ENCODE peak calls at places on chromosome 13, in five cellular contexts. M is AG10803, O is progenitor cell of endocrine pancreas, D is tibial artery, Z is neural crest cell. T is an unnamed sample.

GRCh38 chr13:32381539-32381938 is 46.4 kb downstream of the N4BP2L1 start:
- DNase-seq in M (peak), O (no peak), D (no peak), Z (no peak), T (no peak)

GRCh38 chr13:113064534-113065405 is 40.8 kb upstream of the F7 start:
- DNase-seq in M (peak), O (no peak), D (no peak), Z (no peak), T (no peak)

GRCh38 chr13:71685072-71685471 is 181.9 kb downstream of the DACH1 start:
- DNase-seq in M (no peak), O (no peak), D (no peak), Z (no peak), T (no peak)

GRCh38 chr13:23808803-23809202 is 80.4 kb downstream of the MIPEP start:
- DNase-seq in M (no peak), O (no peak), D (no peak), Z (no peak), T (no peak)

GRCh38 chr13:43988302-43988701 is 108.6 kb downstream of the LACC1 start:
- DNase-seq in M (no peak), O (no peak), D (no peak), Z (no peak), T (no peak)

GRCh38 chr13:113151745-113152707 is 6.4 kb upstream of the PROZ start:
- DNase-seq in M (peak), O (no peak), D (no peak), Z (no peak), T (no peak)

GRCh38 chr13:28353679-28354078 is 141.2 kb downstream of the FLT1 start:
- DNase-seq in M (no peak), O (no peak), D (no peak), Z (no peak), T (no peak)

GRCh38 chr13:109254271-109254670 is 532.1 kb downstream of the IRS2 start:
- DNase-seq in M (no peak), O (no peak), D (no peak), Z (no peak), T (no peak)

GRCh38 chr13:40440990-40441820 is 225.2 kb downstream of the FOXO1 start:
- DNase-seq in M (peak), O (no peak), D (peak), Z (no peak), T (no peak)

GRCh38 chr13:44894001-44894770 is 95.1 kb downstream of the NUFIP1 start:
- DNase-seq in M (no peak), O (no peak), D (no peak), Z (no peak), T (no peak)

GRCh38 chr13:48853381-48854102 is 122.2 kb upstream of the FNDC3A start:
- DNase-seq in M (peak), O (no peak), D (no peak), Z (no peak), T (no peak)

GRCh38 chr13:111253334-111253872 is 67.0 kb upstream of the TEX29 start:
- DNase-seq in M (peak), O (no peak), D (no peak), Z (no peak), T (no peak)

GRCh38 chr13:74136089-74136658 is 2.0 kb upstream of the KLF12 start:
- DNase-seq in M (peak), O (peak), D (peak), Z (peak), T (peak)

GRCh38 chr13:25990801-25991200 is 61.0 kb downstream of the SHISA2 start:
- DNase-seq in M (peak), O (no peak), D (no peak), Z (no peak), T (no peak)

GRCh38 chr13:93620366-93620765 is 393.8 kb downstream of the GPC6 start:
- DNase-seq in M (peak), O (no peak), D (no peak), Z (no peak), T (no peak)

GRCh38 chr13:26456578-26457119 is 100.8 kb upstream of the WASF3 start:
- DNase-seq in M (no peak), O (no peak), D (no peak), Z (no peak), T (no peak)

GRCh38 chr13:107375701-107376350 is 807.9 kb upstream of the ARGLU1 start:
- DNase-seq in M (peak), O (no peak), D (no peak), Z (no peak), T (no peak)

GRCh38 chr13:84430015-84430414 is 547.7 kb upstream of the SLITRK1 start:
- DNase-seq in M (peak), O (no peak), D (no peak), Z (no peak), T (no peak)

GRCh38 chr13:33678084-33678483 is 139.9 kb upstream of the RFC3 start:
- DNase-seq in M (no peak), O (no peak), D (no peak), Z (no peak), T (no peak)

GRCh38 chr13:22240716-22241115 is 569.8 kb downstream of the FGF9 start:
- DNase-seq in M (peak), O (no peak), D (no peak), Z (no peak), T (no peak)

GRCh38 chr13:65660696-65661095 is 1569.4 kb downstream of the PCDH9 start:
- DNase-seq in M (no peak), O (no peak), D (no peak), Z (no peak), T (no peak)

GRCh38 chr13:28373803-28374202 is 121.1 kb downstream of the FLT1 start:
- DNase-seq in M (no peak), O (no peak), D (no peak), Z (no peak), T (no peak)

GRCh38 chr13:113120300-113121182 is 2.1 kb upstream of the F10 start:
- DNase-seq in M (no peak), O (peak), D (peak), Z (no peak), T (no peak)

GRCh38 chr13:29529755-29530154 is 65.7 kb downstream of the SLC7A1 start:
- DNase-seq in M (no peak), O (no peak), D (peak), Z (no peak), T (no peak)

GRCh38 chr13:29140277-29140676 is 320.1 kb downstream of the MTUS2 start:
- DNase-seq in M (peak), O (no peak), D (no peak), Z (no peak), T (no peak)

GRCh38 chr13:101579291-101579802 is 126.9 kb downstream of the ITGBL1 start:
- DNase-seq in M (peak), O (no peak), D (no peak), Z (no peak), T (peak)

GRCh38 chr13:73971481-73971880 is 162.7 kb downstream of the KLF12 start:
- DNase-seq in M (no peak), O (no peak), D (no peak), Z (no peak), T (no peak)

GRCh38 chr13:46327256-46327655 is 59.8 kb downstream of the RUBCNL start:
- DNase-seq in M (no peak), O (no peak), D (no peak), Z (no peak), T (no peak)

GRCh38 chr13:108929532-108929931 is 300.1 kb downstream of the MYO16 start:
- DNase-seq in M (peak), O (no peak), D (no peak), Z (no peak), T (no peak)

GRCh38 chr13:26051231-26052135 is at the start of gene SHISA2:
- DNase-seq in M (peak), O (peak), D (no peak), Z (peak), T (peak)